ENCODE peak calls at places on chromosomes 1 and 21, in nine cellular contexts. X is stomach, M is mesendoderm, P is K562, N is AG04450, F is fibroblast of lung, K is GM23338, V is lower lobe of right lung, T is psoas muscle. J is an unnamed sample. For H3K27me3, the result is how much of the 10 kb centered on the place peaks cover.

GRCh38 chr1:23400324-23401110 is 24.0 kb downstream of the TCEA3 start:
- DNase-seq in X (no peak), M (no peak), P (no peak), N (no peak), F (peak), K (no peak), V (no peak), T (peak), J (no peak)

GRCh38 chr1:67645495-67646144 is 39.4 kb upstream of the GADD45A start:
- DNase-seq in X (peak), M (no peak), P (no peak), N (no peak), F (peak), K (no peak), V (no peak), T (peak), J (no peak)

GRCh38 chr1:119787776-119788175 is 19.1 kb upstream of the HMGCS2 start:
- DNase-seq in X (no peak), M (no peak), P (no peak), N (no peak), F (peak), K (no peak), V (no peak), T (no peak), J (no peak)

GRCh38 chr1:31380181-31380580 is 7.3 kb upstream of the FABP3 start:
- DNase-seq in X (no peak), M (no peak), P (no peak), N (no peak), F (no peak), K (no peak), V (no peak), T (peak), J (no peak)

GRCh38 chr21:18832950-18833349 is 429.4 kb upstream of the TMPRSS15 start:
- DNase-seq in X (no peak), M (no peak), P (no peak), N (no peak), F (peak), K (no peak), V (no peak), T (no peak), J (no peak)

GRCh38 chr1:211420389-211420788 is 71.6 kb downstream of the RD3 start:
- DNase-seq in X (no peak), M (peak), P (peak), N (no peak), F (peak), K (no peak), V (no peak), T (no peak), J (no peak)

GRCh38 chr1:8342325-8342724 is 24.4 kb downstream of the SLC45A1 start:
- DNase-seq in X (no peak), M (no peak), P (no peak), N (peak), F (peak), K (no peak), V (no peak), T (no peak), J (no peak)

GRCh38 chr21:33647560-33647959 is 5.3 kb downstream of the ITSN1 start:
- DNase-seq in X (no peak), M (no peak), P (no peak), N (no peak), F (no peak), K (no peak), V (no peak), T (no peak), J (no peak)

GRCh38 chr21:36511484-36512227 is 31.7 kb upstream of the CLDN14 start:
- DNase-seq in X (no peak), M (no peak), P (no peak), N (no peak), F (no peak), K (no peak), V (no peak), T (no peak), J (no peak)

GRCh38 chr1:109181085-109181806 is 32.5 kb upstream of the SARS1 start:
- DNase-seq in X (no peak), M (no peak), P (peak), N (no peak), F (peak), K (no peak), V (no peak), T (no peak), J (no peak)

GRCh38 chr1:31407029-31407626 is 5.9 kb upstream of the SERINC2 start:
- DNase-seq in X (no peak), M (no peak), P (no peak), N (no peak), F (no peak), K (no peak), V (no peak), T (no peak), J (no peak)

GRCh38 chr1:31575373-31576140 is 758 bp upstream of the TINAGL1 start:
- DNase-seq in X (peak), M (peak), P (peak), N (no peak), F (no peak), K (peak), V (peak), T (no peak), J (peak)

GRCh38 chr1:208276757-208277435 is 32.7 kb upstream of the PLXNA2 start:
- DNase-seq in X (no peak), M (no peak), P (no peak), N (no peak), F (no peak), K (no peak), V (no peak), T (no peak), J (no peak)

GRCh38 chr21:40768056-40768455 is 78.9 kb downstream of the DSCAM start:
- DNase-seq in X (no peak), M (no peak), P (no peak), N (no peak), F (no peak), K (no peak), V (no peak), T (no peak), J (no peak)

GRCh38 chr1:214552174-214552608 is 789 bp upstream of the PTPN14 start:
- DNase-seq in X (peak), M (peak), P (no peak), N (no peak), F (peak), K (peak), V (peak), T (peak), J (peak)

GRCh38 chr1:37032660-37033354 is 1.5 kb downstream of the GRIK3 start:
- DNase-seq in X (no peak), M (peak), P (no peak), N (no peak), F (no peak), K (peak), V (no peak), T (no peak), J (no peak)
- H3K27me3 ChIP-seq in X (half or more), M (under half), P (half or more), N (half or more), F (under half), K (half or more), V (half or more), T (under half), J (half or more)

GRCh38 chr1:69567847-69568434 is at the start of gene LRRC7:
- DNase-seq in X (no peak), M (peak), P (peak), N (no peak), F (no peak), K (peak), V (no peak), T (no peak), J (peak)
- H3K27me3 ChIP-seq in X (half or more), M (under half), P (under half), N (under half), F (under half), K (half or more), V (under half), T (under half), J (under half)

DNA sequence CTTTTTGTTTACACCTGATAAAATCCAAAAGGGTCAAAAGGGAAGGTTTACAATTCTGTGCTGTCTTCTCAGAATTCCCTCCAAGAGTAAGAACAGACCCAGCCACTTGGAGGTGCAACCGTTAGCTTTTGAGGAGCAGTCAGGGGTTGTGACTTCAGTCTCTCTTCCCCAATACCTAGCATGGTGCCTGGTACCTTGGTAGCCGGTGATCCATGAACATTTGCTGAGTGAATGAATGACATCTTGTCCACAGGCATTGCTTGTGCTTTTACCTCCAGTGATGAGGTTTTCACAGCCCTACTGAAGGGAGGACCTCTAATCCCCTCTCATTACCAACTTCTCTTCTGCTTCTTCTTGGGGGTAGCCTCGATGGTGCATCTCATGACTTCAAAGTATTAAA is 11.7 kb downstream of the GFI1 start:
- DNase-seq in X (no peak), M (no peak), P (no peak), N (no peak), F (no peak), K (no peak), V (no peak), T (no peak), J (no peak)
- H3K27me3 ChIP-seq in X (under half), M (under half), P (under half), N (half or more), F (under half), K (half or more), V (under half), T (under half), J (under half)

DNA sequence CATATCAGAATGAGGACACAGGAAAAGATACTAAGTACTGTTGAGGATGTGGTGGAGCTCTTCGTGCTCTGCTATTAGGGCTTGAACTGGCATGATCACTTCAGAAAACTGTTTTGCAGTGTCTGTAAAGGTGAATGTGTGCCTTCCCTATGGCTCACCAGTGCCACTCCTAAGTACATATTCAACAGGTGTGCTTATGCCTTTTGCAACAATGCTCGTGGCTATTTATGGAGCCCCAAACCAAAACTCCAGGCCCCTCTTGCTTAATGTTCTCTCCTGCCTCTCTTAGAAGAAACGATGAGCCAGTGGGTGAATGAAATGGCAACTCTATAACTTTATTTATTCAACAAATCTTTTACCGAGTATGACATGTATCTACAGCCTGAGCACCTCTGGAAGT is 70.2 kb downstream of the TAS1R2 start:
- DNase-seq in X (no peak), M (no peak), P (no peak), N (no peak), F (no peak), K (no peak), V (no peak), T (no peak), J (no peak)
- H3K27me3 ChIP-seq in X (half or more), M (under half), P (under half), N (under half), F (under half), K (under half), V (under half), T (under half), J (under half)

DNA sequence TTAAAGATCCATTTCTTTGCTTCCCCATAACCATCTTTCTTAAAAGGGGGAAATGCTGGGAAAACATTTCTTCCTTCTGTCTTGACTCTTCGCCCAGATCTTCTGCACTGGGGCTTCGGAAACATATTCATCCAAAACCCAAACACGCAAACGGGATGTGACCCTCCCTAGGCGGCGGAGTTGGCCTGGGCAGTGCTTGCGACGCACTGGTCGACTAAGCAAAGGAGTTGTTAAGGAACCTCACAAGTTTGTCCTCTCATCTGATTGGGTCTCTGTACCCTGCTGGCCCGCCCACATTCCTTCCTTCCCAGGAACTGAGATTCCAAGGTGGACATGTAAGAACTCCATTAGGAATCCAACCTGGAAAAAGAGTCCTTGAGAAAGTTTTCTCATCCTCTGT is 2.5 kb downstream of the ADAMTS5 start:
- DNase-seq in X (peak), M (peak), P (no peak), N (no peak), F (peak), K (peak), V (no peak), T (peak), J (no peak)
- H3K27me3 ChIP-seq in X (under half), M (under half), P (under half), N (under half), F (under half), K (half or more), V (under half), T (under half), J (under half)

GRCh38 chr1:2826736-2827292 is 25.3 kb upstream of the TTC34 start:
- DNase-seq in X (no peak), M (no peak), P (no peak), N (no peak), F (no peak), K (no peak), V (peak), T (no peak), J (no peak)

GRCh38 chr1:2824999-2825398 is 23.5 kb upstream of the TTC34 start:
- DNase-seq in X (no peak), M (no peak), P (no peak), N (no peak), F (no peak), K (no peak), V (peak), T (peak), J (no peak)

GRCh38 chr1:2823921-2824660 is 22.6 kb upstream of the TTC34 start:
- DNase-seq in X (no peak), M (no peak), P (no peak), N (no peak), F (no peak), K (no peak), V (peak), T (no peak), J (no peak)

GRCh38 chr1:2825487-2826189 is 24.1 kb upstream of the TTC34 start:
- DNase-seq in X (no peak), M (no peak), P (no peak), N (no peak), F (no peak), K (no peak), V (peak), T (peak), J (no peak)

DNA sequence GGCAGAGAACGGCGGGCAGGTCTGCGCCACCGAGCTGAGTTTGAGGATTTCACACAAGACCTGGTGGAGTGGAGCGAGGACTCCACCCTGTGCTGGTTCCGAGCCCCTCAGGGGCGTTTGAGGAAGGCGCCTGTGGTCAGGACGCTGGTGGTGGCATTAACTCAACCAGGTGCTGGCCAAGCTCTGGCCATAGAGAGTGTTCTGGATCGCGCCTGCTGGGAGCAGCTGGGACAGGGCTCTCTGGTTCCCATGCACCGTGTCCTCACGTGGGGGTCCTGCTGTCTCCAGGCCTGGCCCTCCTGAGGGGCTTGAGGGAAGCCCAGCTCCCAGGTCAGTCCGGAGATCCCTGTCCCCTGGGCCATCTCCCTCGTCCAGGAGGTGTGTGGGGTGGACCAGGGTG is 24.8 kb upstream of the TTC34 start:
- DNase-seq in X (no peak), M (no peak), P (no peak), N (no peak), F (no peak), K (no peak), V (peak), T (peak), J (no peak)
- H3K27me3 ChIP-seq in X (half or more), M (under half), P (under half), N (under half), F (under half), K (under half), V (under half), T (under half), J (under half)

GRCh38 chr1:244447024-244447423 is 4.7 kb downstream of the ADSS2 start:
- DNase-seq in X (no peak), M (no peak), P (no peak), N (no peak), F (no peak), K (no peak), V (no peak), T (no peak), J (no peak)
- H3K27me3 ChIP-seq in X (under half), M (under half), P (under half), N (under half), F (under half), K (under half), V (under half), T (under half), J (under half)

DNA sequence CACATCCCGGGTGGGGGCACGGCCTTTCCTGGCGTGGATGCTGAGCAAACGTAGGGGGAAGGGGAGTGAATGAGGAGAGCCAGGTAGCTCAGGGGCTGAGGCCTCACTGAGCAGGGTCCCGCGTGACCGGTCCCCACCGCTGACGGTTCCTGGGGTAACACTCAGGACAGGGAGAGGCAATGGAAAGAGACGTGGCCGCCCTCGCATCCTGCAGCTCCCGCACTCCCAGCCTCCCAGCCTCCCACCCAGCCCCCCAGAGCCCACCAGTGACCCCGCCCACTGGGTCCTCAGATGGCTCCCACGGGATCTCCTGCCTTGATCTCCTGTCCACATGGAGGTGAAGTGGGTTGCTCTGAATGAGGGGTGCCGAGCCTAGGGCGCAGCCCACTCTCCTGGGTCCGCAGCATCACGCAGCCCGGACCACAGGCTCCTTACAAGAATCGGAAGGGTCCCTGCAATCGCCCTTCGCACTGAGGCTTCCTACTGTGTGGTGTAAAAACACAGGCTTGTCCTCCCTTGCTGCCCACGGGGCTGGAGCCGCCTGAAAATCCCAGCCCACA is 2.4 kb downstream of the TSPEAR start:
- DNase-seq in X (peak), M (no peak), P (no peak), N (no peak), F (no peak), K (no peak), V (no peak), T (no peak), J (peak)
- H3K27me3 ChIP-seq in X (half or more), M (under half), P (half or more), N (half or more), F (half or more), K (half or more), V (half or more), T (under half), J (half or more)

GRCh38 chr1:114155756-114156155 is 2.1 kb upstream of the SYT6 start:
- DNase-seq in X (no peak), M (no peak), P (no peak), N (no peak), F (no peak), K (no peak), V (no peak), T (no peak), J (no peak)
- H3K27me3 ChIP-seq in X (half or more), M (under half), P (half or more), N (half or more), F (half or more), K (half or more), V (half or more), T (under half), J (half or more)

GRCh38 chr1:207268337-207268736 is 53.1 kb upstream of the CD55 start:
- DNase-seq in X (no peak), M (no peak), P (no peak), N (no peak), F (no peak), K (no peak), V (no peak), T (no peak), J (no peak)
- H3K27me3 ChIP-seq in X (under half), M (under half), P (under half), N (under half), F (under half), K (under half), V (under half), T (under half), J (under half)

J was measured in upper lobe of right lung.